ENCODE peak calls at places on chromosomes 13 and 19, in four cellular contexts. T is SK-N-SH, P is HepG2, U is K562. S is an unnamed sample.

GRCh38 chr13:73141292-73141771 is 82.5 kb downstream of the KLF5 start:
- DNase-seq in T (no peak), P (peak; percentile 8), U (no peak), S (no peak)

GRCh38 chr13:57631607-57632275 is at the start of gene PCDH17:
- DNase-seq in T (peak; percentile 62), P (no peak), U (no peak), S (peak; percentile 54)

GRCh38 chr13:73059460-73060250 is 850 bp downstream of the KLF5 start:
- DNase-seq in T (no peak), P (peak; percentile 52), U (peak; percentile 45), S (peak; percentile 78)

GRCh38 chr13:53844747-53845146 is 816.1 kb downstream of the OLFM4 start:
- DNase-seq in T (no peak), P (no peak), U (no peak), S (no peak)

GRCh38 chr13:76778906-76779305 is 107.3 kb downstream of the KCTD12 start:
- DNase-seq in T (no peak), P (no peak), U (no peak), S (no peak)

GRCh38 chr13:101417043-101417406 is 717 bp upstream of the NALCN start:
- DNase-seq in T (peak; percentile 51), P (no peak), U (no peak), S (no peak)

GRCh38 chr13:93262729-93263128 is 36.1 kb downstream of the GPC6 start:
- DNase-seq in T (no peak), P (no peak), U (peak; percentile 32), S (no peak)

GRCh38 chr19:45863840-45864628 is at the start of gene FOXA3:
- DNase-seq in T (peak; percentile 87), P (peak; percentile 64), U (peak; percentile 92), S (peak; percentile 77)

GRCh38 chr13:77537302-77537919 is 1.9 kb downstream of the SCEL start:
- DNase-seq in T (no peak), P (no peak), U (no peak), S (no peak)

GRCh38 chr19:33302974-33303790 is 848 bp upstream of the CEBPA start:
- DNase-seq in T (peak; percentile 88), P (no peak), U (no peak), S (peak; percentile 61)

GRCh38 chr13:27406178-27406939 is 18.1 kb upstream of the GTF3A start:
- DNase-seq in T (peak; percentile 53), P (peak; percentile 43), U (peak; percentile 47), S (no peak)

GRCh38 chr19:10826236-10826635 is 9.8 kb downstream of the TMED1 start:
- DNase-seq in T (peak; percentile 38), P (no peak), U (no peak), S (no peak)

GRCh38 chr13:60009300-60010248 is 154.2 kb downstream of the DIAPH3 start:
- DNase-seq in T (no peak), P (no peak), U (peak; percentile 19), S (no peak)

GRCh38 chr13:111335263-111335662 is 14.8 kb downstream of the TEX29 start:
- DNase-seq in T (no peak), P (no peak), U (no peak), S (no peak)

GRCh38 chr19:33040994-33041827 is 23.5 kb downstream of the RHPN2 start:
- DNase-seq in T (no peak), P (peak; percentile 100), U (no peak), S (no peak)

GRCh38 chr13:94667190-94667589 is 45.2 kb downstream of the SOX21 start:
- DNase-seq in T (no peak), P (no peak), U (no peak), S (no peak)

GRCh38 chr19:57515218-57515617 is 11.9 kb upstream of the ZNF549 start:
- DNase-seq in T (no peak), P (no peak), U (no peak), S (no peak)

GRCh38 chr13:60584976-60585375 is 188.0 kb downstream of the TDRD3 start:
- DNase-seq in T (no peak), P (no peak), U (no peak), S (peak; percentile 73)

GRCh38 chr13:70391678-70392077 is 283.4 kb upstream of the KLHL1 start:
- DNase-seq in T (no peak), P (peak; percentile 14), U (no peak), S (no peak)

GRCh38 chr13:31722684-31723083 is 16.6 kb upstream of the RXFP2 start:
- DNase-seq in T (peak; percentile 68), P (no peak), U (no peak), S (no peak)

GRCh38 chr19:46069841-46070341 is 29.1 kb upstream of the IGFL4 start:
- DNase-seq in T (no peak), P (peak; percentile 42), U (no peak), S (no peak)

GRCh38 chr13:79227418-79227817 is 178.6 kb downstream of the RBM26 start:
- DNase-seq in T (no peak), P (no peak), U (no peak), S (no peak)

GRCh38 chr19:41939861-41940442 is 11.7 kb upstream of the ERFL start:
- DNase-seq in T (peak; percentile 87), P (no peak), U (peak; percentile 73), S (peak; percentile 46)

GRCh38 chr13:48595330-48596127 is 58.2 kb upstream of the CYSLTR2 start:
- DNase-seq in T (peak; percentile 48), P (peak; percentile 79), U (peak; percentile 57), S (peak; percentile 32)

GRCh38 chr13:99033814-99034213 is 56.0 kb upstream of the DOCK9 start:
- DNase-seq in T (peak; percentile 34), P (peak; percentile 21), U (no peak), S (no peak)

GRCh38 chr19:13172335-13173128 is 22.3 kb downstream of the IER2 start:
- DNase-seq in T (peak; percentile 74), P (no peak), U (peak; percentile 78), S (no peak)

GRCh38 chr19:49335784-49336481 is 727 bp downstream of the CD37 start:
- DNase-seq in T (no peak), P (no peak), U (no peak), S (peak; percentile 1)

GRCh38 chr13:28040977-28041376 is 52.5 kb upstream of the URAD start:
- DNase-seq in T (no peak), P (no peak), U (no peak), S (no peak)

GRCh38 chr13:30824651-30825050 is 81.4 kb upstream of the MEDAG start:
- DNase-seq in T (no peak), P (no peak), U (no peak), S (no peak)

GRCh38 chr13:113968463-113969310 is 5.2 kb downstream of the C13orf46 start:
- DNase-seq in T (no peak), P (no peak), U (no peak), S (no peak)

GRCh38 chr13:33284916-33285315 is 639 bp downstream of the STARD13 start:
- DNase-seq in T (no peak), P (peak; percentile 17), U (no peak), S (no peak)

GRCh38 chr19:46115396-46116109 is 8.9 kb downstream of the IGFL3 start:
- DNase-seq in T (peak; percentile 4), P (no peak), U (no peak), S (no peak)

DNA sequence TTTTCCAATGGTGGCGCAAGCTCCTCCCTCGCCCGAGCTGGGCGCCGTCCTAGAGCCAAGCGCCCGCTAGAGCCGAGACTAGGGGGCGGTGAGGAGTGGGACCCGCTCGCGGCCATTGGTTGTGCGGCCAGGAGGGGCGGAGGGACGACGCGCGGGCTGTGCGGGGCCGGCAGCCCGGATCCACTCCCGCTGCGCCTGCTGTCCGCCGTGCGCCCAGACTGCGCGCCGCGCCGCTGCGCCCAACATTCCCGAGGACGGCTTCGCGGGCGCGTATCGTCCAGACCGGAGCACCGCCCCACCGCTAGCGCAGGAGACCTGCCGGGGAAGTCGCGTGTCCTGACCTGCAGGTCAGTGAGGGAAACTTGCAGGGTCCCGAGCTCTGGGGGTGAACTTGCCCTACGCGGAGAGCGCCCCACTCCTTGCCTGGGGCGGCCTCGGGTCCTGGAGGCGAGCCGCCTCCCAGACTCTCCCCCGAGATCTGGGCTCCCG is at the start of gene SERTM1:
- DNase-seq in T (peak; percentile 82), P (no peak), U (no peak), S (peak; percentile 82)
- TF ChIP-seq MAX in T (no peak), P (no peak), U (no peak), S (peak; percentile 65)

GRCh38 chr13:22092791-22093545 is 422.1 kb downstream of the FGF9 start:
- DNase-seq in T (no peak), P (no peak), U (no peak), S (no peak)
- TF ChIP-seq FOXJ3 in T (no peak), P (no peak), U (no peak), S (no peak)

GRCh38 chr19:5897189-5897969 is 6.2 kb downstream of the NDUFA11 start:
- DNase-seq in T (no peak), P (no peak), U (no peak), S (peak; percentile 42)
- TF ChIP-seq CTCF in T (peak; percentile 18), P (peak; percentile 35), U (peak; percentile 35), S (peak; percentile 17)

GRCh38 chr13:22846551-22846950 is 334.2 kb upstream of the SGCG start:
- DNase-seq in T (no peak), P (no peak), U (no peak), S (no peak)

DNA sequence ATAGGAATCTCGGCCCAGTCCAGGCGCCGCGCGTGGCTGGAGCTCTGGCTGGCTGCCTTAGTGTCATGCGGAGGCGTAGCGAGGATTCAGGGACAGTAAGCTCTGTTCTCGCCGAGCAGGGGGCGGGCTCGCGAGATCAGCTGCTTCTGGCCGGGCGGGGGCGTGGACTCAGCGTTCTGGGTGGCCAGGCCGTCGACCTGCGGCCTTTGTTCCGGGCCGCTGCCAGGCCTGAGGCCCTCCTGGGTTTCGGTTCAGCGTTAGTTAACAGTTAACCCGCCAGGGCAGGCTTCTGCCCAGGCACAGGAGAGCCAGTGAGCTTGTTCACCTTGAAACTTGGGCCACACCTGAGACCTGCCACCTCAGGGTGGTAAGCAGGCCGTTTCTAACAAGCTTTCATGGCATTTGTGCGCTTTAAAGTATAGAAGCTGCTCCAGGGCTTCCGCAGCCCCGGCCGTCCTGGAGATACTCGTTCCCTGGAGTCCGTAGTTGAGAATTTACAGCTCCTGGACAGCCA is 332.2 kb upstream of the SGCG start:
- DNase-seq in T (peak; percentile 43), P (peak; percentile 72), U (peak; percentile 17), S (peak; percentile 88)
- TF ChIP-seq MAX in T (no peak), P (peak; percentile 72), U (no peak), S (peak; percentile 38)

DNA sequence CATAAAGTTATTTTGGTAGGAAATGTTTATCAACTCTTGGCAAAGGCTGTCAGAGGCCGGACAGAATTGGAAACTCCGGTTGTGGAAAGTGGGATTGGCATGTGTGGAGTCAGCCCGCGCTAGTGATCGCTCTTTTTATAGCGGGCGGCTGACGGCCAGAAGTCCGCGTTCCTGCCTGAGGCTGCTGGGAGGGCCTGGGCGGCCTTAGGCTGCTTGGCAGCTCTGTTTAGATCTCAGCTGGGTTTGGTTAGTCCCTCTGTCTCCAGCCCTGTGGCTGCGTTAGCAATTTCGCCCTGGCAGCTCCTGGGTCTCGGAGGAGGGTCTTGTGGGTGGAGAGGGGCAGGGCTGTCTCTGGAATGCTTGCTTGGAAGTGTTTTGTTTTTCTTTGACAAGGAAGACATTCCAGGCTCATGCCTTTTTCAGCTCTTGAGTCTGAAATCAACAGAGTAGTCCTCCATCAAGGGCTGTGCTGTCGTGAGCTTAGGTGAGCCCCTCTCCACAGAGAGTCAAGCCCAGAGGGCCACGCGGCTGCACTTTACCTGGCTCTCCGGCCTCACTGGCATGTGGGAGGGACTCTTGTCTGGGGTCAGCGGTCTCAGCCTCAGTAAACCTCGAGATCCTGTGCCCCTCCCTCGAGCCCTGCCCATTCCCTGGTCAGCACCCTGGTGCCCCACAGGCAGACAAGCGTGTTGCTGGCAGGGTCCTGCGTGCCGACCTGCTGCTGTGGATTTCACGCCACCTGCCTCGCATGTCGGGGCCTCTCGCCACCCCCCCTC is 22.5 kb downstream of the DOT1L start:
- DNase-seq in T (no peak), P (no peak), U (no peak), S (no peak)
- TF ChIP-seq FOXJ3 in T (no peak), P (no peak), U (no peak), S (no peak)

GRCh38 chr19:36939153-36939552 is 23.0 kb downstream of the ZNF568 start:
- DNase-seq in T (peak; percentile 17), P (no peak), U (peak; percentile 2), S (no peak)
- TF ChIP-seq CTCF in T (no peak), P (no peak), U (peak; percentile 14), S (no peak)

S was measured in WTC11.